ENCODE peak calls at places on chromosomes 7 and 10, in six cellular contexts. One of them, this sample, is unnamed.

GRCh38 chr7:133077394-133077793 is 4.5 kb downstream of the CHCHD3 start:
- DNase-seq in neuronal stem cell: no peak
- DNase-seq in right atrium auricular region: no peak
- DNase-seq in ovary: no peak
- DNase-seq in OCI-LY7: no peak
- DNase-seq in cardiac muscle cell: no peak
- DNase-seq in this sample: no peak

GRCh38 chr10:110398419-110399162 is 93.9 kb upstream of the SMNDC1 start:
- DNase-seq in neuronal stem cell: no peak
- DNase-seq in ovary: no peak
- DNase-seq in OCI-LY7: no peak
- DNase-seq in right atrium auricular region: peak; percentile 74
- DNase-seq in cardiac muscle cell: peak; percentile 94
- DNase-seq in this sample: no peak

GRCh38 chr10:132861116-132861691 is 75.3 kb upstream of the NKX6-2 start:
- DNase-seq in cardiac muscle cell: no peak
- DNase-seq in OCI-LY7: no peak
- DNase-seq in neuronal stem cell: no peak
- DNase-seq in ovary: no peak
- DNase-seq in right atrium auricular region: no peak
- DNase-seq in this sample: no peak

GRCh38 chr7:38006559-38006958 is 86.1 kb downstream of the EPDR1 start:
- DNase-seq in OCI-LY7: no peak
- DNase-seq in right atrium auricular region: no peak
- DNase-seq in ovary: no peak
- DNase-seq in neuronal stem cell: no peak
- DNase-seq in cardiac muscle cell: no peak
- DNase-seq in this sample: no peak

GRCh38 chr7:5348134-5349004 is 65.6 kb downstream of the SLC29A4 start:
- DNase-seq in neuronal stem cell: no peak
- DNase-seq in right atrium auricular region: no peak
- DNase-seq in OCI-LY7: no peak
- DNase-seq in cardiac muscle cell: no peak
- DNase-seq in ovary: no peak
- DNase-seq in this sample: no peak

GRCh38 chr10:44253769-44254462 is 131.0 kb downstream of the CXCL12 start:
- DNase-seq in OCI-LY7: no peak
- DNase-seq in right atrium auricular region: no peak
- DNase-seq in neuronal stem cell: no peak
- DNase-seq in cardiac muscle cell: peak; percentile 94
- DNase-seq in ovary: peak; percentile 61
- DNase-seq in this sample: no peak

GRCh38 chr10:130050721-130051120 is 59.9 kb downstream of the C10orf143 start:
- DNase-seq in ovary: no peak
- DNase-seq in neuronal stem cell: no peak
- DNase-seq in right atrium auricular region: no peak
- DNase-seq in cardiac muscle cell: no peak
- DNase-seq in OCI-LY7: no peak
- DNase-seq in this sample: no peak

GRCh38 chr7:22250390-22250789 is 106.6 kb downstream of the RAPGEF5 start:
- DNase-seq in OCI-LY7: no peak
- DNase-seq in cardiac muscle cell: no peak
- DNase-seq in neuronal stem cell: no peak
- DNase-seq in right atrium auricular region: no peak
- DNase-seq in ovary: no peak
- DNase-seq in this sample: no peak

DNA sequence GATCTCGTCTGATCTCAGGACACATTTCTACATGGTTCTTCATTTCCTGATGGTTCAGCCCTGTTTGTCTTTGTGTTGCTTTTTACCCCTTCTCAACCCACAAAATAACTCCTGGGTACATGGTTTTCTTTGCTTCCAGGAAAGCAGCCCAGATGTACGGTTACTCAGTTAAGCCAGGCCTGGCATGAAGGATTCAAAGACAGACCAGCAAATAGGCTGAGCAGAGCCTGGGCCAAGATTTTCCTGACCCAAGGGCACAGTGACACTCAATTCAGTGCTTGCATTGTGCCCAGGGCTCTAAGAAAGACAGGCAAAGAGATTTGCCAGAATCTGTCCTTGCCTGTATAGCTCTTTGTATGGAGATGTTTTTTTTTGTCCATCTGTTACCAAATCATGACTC is 340.8 kb upstream of the KIAA1217 start:
- DNase-seq in cardiac muscle cell: no peak
- DNase-seq in ovary: no peak
- DNase-seq in neuronal stem cell: no peak
- DNase-seq in right atrium auricular region: no peak
- DNase-seq in OCI-LY7: no peak
- DNase-seq in this sample: no peak
- H3K4me1 ChIP-seq in cardiac muscle cell: no peaks in the 10 kb centered on the region
- H3K4me1 ChIP-seq in ovary: no peaks in the 10 kb centered on the region
- H3K4me1 ChIP-seq in neuronal stem cell: no peaks in the 10 kb centered on the region
- H3K4me1 ChIP-seq in right atrium auricular region: no peaks in the 10 kb centered on the region
- H3K4me1 ChIP-seq in OCI-LY7: no peaks in the 10 kb centered on the region
- H3K4me1 ChIP-seq in this sample: no peaks in the 10 kb centered on the region

GRCh38 chr10:125450218-125450617 is 232.7 kb downstream of the TEX36 start:
- DNase-seq in OCI-LY7: no peak
- DNase-seq in cardiac muscle cell: no peak
- DNase-seq in ovary: no peak
- DNase-seq in neuronal stem cell: no peak
- DNase-seq in right atrium auricular region: no peak
- DNase-seq in this sample: no peak

GRCh38 chr10:125444790-125445189 is 238.2 kb downstream of the TEX36 start:
- DNase-seq in neuronal stem cell: no peak
- DNase-seq in ovary: no peak
- DNase-seq in cardiac muscle cell: no peak
- DNase-seq in right atrium auricular region: no peak
- DNase-seq in OCI-LY7: no peak
- DNase-seq in this sample: no peak

GRCh38 chr10:125451319-125451718 is 231.6 kb downstream of the TEX36 start:
- DNase-seq in ovary: no peak
- DNase-seq in OCI-LY7: no peak
- DNase-seq in neuronal stem cell: no peak
- DNase-seq in right atrium auricular region: no peak
- DNase-seq in cardiac muscle cell: no peak
- DNase-seq in this sample: no peak

GRCh38 chr10:125448596-125448995 is 234.4 kb downstream of the TEX36 start:
- DNase-seq in right atrium auricular region: peak; percentile 48
- DNase-seq in ovary: no peak
- DNase-seq in neuronal stem cell: peak; percentile 20
- DNase-seq in cardiac muscle cell: no peak
- DNase-seq in OCI-LY7: peak; percentile 8
- DNase-seq in this sample: no peak

DNA sequence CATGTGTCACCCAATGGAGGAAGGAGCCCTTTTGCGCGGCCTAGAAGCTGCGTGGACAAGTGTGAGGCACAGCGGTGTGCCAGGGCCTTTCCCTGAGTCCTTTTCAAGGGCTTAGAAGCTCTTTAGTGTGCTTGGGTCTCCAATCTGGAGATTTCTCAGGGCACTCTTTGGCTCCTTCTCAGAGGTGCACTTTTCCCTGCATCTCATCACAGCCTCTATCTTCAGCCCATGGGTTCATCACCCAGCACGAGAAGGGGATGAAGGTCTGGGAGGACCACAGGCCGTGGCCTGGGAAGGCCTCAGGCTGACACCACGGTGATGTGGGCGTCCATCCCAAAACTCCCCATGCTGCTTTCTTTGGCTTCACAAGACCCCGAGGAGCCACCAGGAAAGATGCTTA is 233.4 kb downstream of the TEX36 start:
- DNase-seq in neuronal stem cell: no peak
- DNase-seq in ovary: no peak
- DNase-seq in OCI-LY7: no peak
- DNase-seq in right atrium auricular region: no peak
- DNase-seq in cardiac muscle cell: no peak
- DNase-seq in this sample: no peak
- H3K27ac ChIP-seq in neuronal stem cell: no peak overlapping the region
- H3K27ac ChIP-seq in ovary: no peak overlapping the region
- H3K27ac ChIP-seq in OCI-LY7: no peak overlapping the region
- H3K27ac ChIP-seq in right atrium auricular region: no peak overlapping the region
- H3K27ac ChIP-seq in cardiac muscle cell: no peak overlapping the region
- H3K27ac ChIP-seq in this sample: no peak overlapping the region

DNA sequence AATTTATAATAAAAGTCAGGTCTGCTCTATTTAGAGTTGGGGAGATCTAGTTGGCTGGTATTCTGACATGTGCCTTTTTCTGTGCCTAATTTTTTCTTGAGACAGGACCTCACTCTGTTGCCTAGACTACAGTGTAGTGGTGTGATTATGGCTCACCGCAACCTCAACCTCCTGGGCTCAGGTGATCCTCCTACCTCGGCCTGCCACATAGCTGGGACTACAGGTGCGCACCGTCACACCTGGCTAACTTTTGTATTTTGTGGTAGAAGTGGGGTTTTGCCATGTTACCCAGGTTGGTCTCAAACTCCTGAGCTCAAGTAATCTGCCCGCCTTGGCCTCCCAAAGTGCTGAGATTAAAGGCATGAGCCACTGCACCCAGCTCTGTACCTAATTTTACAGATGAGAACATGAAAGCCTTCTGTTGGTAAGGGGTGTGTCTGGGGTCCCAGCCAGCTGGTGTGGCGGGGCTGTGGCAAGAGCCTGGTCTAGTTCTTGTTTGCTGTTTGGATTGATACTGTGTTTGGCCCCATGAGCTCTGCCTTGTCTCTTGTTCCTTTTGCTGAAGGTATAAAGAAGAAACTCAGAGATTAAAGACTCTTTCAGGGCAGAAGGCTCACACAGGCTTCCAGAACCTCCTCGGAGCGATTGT is 31.4 kb downstream of the POR start:
- DNase-seq in right atrium auricular region: no peak
- DNase-seq in cardiac muscle cell: no peak
- DNase-seq in neuronal stem cell: no peak
- DNase-seq in ovary: no peak
- DNase-seq in OCI-LY7: no peak
- DNase-seq in this sample: no peak
- H3K4me1 ChIP-seq in right atrium auricular region: peaks cover 43% of the 10 kb centered on the region
- H3K4me1 ChIP-seq in cardiac muscle cell: peaks cover 23% of the 10 kb centered on the region
- H3K4me1 ChIP-seq in neuronal stem cell: no peaks in the 10 kb centered on the region
- H3K4me1 ChIP-seq in ovary: peaks cover 5% of the 10 kb centered on the region
- H3K4me1 ChIP-seq in OCI-LY7: peaks cover 6% of the 10 kb centered on the region
- H3K4me1 ChIP-seq in this sample: no peaks in the 10 kb centered on the region

DNA sequence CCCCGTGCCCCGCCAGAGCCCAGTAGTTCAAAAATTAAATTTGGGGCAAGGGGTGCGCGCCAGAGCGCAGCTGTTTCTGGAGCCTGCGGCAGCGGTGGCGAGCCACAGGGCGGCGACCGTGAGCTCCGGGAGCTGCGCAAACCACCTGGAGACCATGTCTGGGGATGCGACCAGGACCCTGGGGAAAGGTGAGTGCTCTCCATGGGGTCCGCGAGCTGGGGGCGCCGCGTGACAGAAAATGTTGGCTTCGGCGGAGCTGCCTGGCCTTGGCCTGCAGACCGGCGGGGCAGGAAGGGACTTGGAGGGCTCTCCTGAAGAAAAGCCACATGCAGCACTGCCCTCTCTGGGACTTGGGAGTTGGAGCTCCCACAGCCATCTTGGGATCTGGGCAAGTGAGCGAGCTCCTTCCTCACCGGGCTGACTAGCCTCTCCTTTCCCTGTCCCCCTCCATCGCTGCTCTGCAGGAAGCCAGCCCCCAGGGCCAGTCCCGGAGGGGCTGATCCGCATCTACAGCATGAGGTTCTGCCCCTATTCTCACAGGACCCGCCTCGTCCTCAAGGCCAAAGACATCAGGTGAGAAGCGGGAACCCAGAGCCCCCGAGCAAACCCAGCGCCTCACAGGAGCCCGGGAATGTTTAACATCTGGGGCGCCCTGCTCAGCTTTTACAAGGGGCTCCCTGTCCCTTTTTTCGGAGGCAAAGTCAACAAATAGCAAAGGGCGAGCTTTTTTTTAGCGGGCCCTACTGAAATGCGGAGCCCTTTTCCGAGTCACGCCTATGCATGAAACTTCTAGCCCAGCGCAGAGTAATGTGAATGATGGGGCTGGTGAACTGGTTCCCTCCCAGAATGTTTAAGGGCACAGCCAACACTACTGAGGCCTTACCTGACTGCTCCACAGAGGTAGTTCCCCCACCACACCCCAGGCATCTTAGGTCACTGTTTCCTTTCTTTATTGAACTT is 6.1 kb downstream of the GSTO2 start:
- DNase-seq in neuronal stem cell: no peak
- DNase-seq in cardiac muscle cell: peak; percentile 49
- DNase-seq in right atrium auricular region: no peak
- DNase-seq in OCI-LY7: peak; percentile 55
- DNase-seq in ovary: peak; percentile 27
- DNase-seq in this sample: peak; percentile 60
- H3K27ac ChIP-seq in neuronal stem cell: no peak overlapping the region
- H3K27ac ChIP-seq in cardiac muscle cell: no peak overlapping the region
- H3K27ac ChIP-seq in right atrium auricular region: no peak overlapping the region
- H3K27ac ChIP-seq in OCI-LY7: no peak overlapping the region
- H3K27ac ChIP-seq in ovary: no peak overlapping the region
- H3K27ac ChIP-seq in this sample: no peak overlapping the region

GRCh38 chr10:70558871-70559810 is 43.4 kb downstream of the PRF1 start:
- DNase-seq in right atrium auricular region: peak; percentile 75
- DNase-seq in ovary: peak; percentile 37
- DNase-seq in OCI-LY7: peak; percentile 72
- DNase-seq in cardiac muscle cell: peak; percentile 72
- DNase-seq in neuronal stem cell: no peak
- DNase-seq in this sample: peak; percentile 14
- H3K4me1 ChIP-seq in right atrium auricular region: peaks cover 44% of the 10 kb centered on the region
- H3K4me1 ChIP-seq in ovary: peaks cover 5% of the 10 kb centered on the region
- H3K4me1 ChIP-seq in OCI-LY7: peaks cover 74% of the 10 kb centered on the region
- H3K4me1 ChIP-seq in cardiac muscle cell: peaks cover 31% of the 10 kb centered on the region
- H3K4me1 ChIP-seq in neuronal stem cell: no peaks in the 10 kb centered on the region
- H3K4me1 ChIP-seq in this sample: no peaks in the 10 kb centered on the region

DNA sequence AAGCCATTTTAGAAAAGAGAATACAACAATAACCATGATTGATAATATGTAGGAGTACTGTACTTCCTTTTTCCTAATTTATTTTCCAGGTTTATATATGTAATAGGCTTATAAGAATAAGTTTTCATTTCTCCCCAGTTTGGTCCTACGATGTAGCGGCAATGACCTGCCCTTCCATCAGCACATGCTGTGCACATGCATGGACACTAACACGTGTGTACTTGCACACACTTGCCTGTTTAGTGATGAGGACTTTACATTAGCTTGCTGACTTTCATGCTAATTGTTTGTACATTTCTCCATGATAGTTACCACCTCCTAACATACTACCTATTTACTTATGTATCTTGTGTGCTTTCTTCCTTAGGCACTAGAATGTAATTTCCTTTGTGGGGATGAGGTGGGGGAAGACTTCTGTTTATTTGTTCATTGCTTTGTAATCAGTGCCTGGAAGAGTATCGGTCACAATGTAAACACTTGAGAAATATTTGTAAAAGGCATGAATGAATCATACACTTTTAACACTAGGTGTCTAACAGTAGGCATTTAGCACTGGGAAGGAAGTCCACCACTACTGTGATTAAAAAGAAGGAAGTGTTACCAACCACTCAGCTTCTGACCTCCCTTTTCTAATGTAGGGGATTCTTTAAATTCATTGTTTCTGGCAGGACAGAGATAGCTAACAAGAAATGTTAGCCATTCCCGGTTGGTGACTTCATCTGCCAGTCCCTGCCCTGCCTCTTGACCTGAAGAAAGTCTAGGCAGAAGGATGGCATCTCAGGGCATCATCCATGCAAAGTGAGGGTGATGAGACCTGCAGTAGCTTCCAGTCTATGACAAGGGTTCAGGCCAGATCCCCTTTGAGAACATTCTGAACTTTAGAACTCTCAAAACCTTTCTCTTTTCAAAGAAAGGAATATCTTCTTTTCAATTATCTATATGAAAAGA is 120.2 kb upstream of the RAB18 start:
- DNase-seq in cardiac muscle cell: no peak
- DNase-seq in OCI-LY7: no peak
- DNase-seq in ovary: no peak
- DNase-seq in right atrium auricular region: no peak
- DNase-seq in neuronal stem cell: no peak
- DNase-seq in this sample: no peak
- H3K27ac ChIP-seq in cardiac muscle cell: no peak overlapping the region
- H3K27ac ChIP-seq in OCI-LY7: no peak overlapping the region
- H3K27ac ChIP-seq in ovary: no peak overlapping the region
- H3K27ac ChIP-seq in right atrium auricular region: no peak overlapping the region
- H3K27ac ChIP-seq in neuronal stem cell: no peak overlapping the region
- H3K27ac ChIP-seq in this sample: no peak overlapping the region

GRCh38 chr10:32373031-32373430 is 26.1 kb upstream of the EPC1 start:
- DNase-seq in neuronal stem cell: no peak
- DNase-seq in cardiac muscle cell: no peak
- DNase-seq in ovary: no peak
- DNase-seq in OCI-LY7: no peak
- DNase-seq in right atrium auricular region: no peak
- DNase-seq in this sample: no peak
- H3K4me1 ChIP-seq in neuronal stem cell: no peaks in the 10 kb centered on the region
- H3K4me1 ChIP-seq in cardiac muscle cell: peaks cover 23% of the 10 kb centered on the region
- H3K4me1 ChIP-seq in ovary: peaks cover 1% of the 10 kb centered on the region
- H3K4me1 ChIP-seq in OCI-LY7: peaks cover 6% of the 10 kb centered on the region
- H3K4me1 ChIP-seq in right atrium auricular region: peaks cover 46% of the 10 kb centered on the region
- H3K4me1 ChIP-seq in this sample: peaks cover 23% of the 10 kb centered on the region

This sample was measured in naive thymus-derived CD4-positive, alpha-beta T cell.